ENCODE peak calls at places on chromosomes 16 and 17, in four cellular contexts. O is heart right ventricle, A is thoracic aorta, Z is endodermal cell. L is an unnamed sample. For H3K27me3, the result is how much of the 10 kb centered on the place peaks cover.

GRCh38 chr16:66869424-66869823 is 10.9 kb upstream of the PDP2 start:
- DNase-seq in Z (no peak), O (no peak), A (no peak), L (no peak)

GRCh38 chr17:7615265-7615747 is 609 bp upstream of the FXR2 start:
- DNase-seq in Z (no peak), A (no peak), O (no peak), L (no peak)

GRCh38 chr16:87955302-87956168 is 4.3 kb downstream of the BANP start:
- DNase-seq in O (no peak), A (no peak), Z (no peak), L (no peak)

GRCh38 chr17:57424777-57425188 is 168.5 kb downstream of the MSI2 start:
- DNase-seq in Z (peak), A (no peak), O (no peak), L (no peak)

GRCh38 chr17:43418441-43419374 is 19.9 kb downstream of the ARL4D start:
- DNase-seq in Z (peak), O (peak), A (no peak), L (peak)

GRCh38 chr17:70677783-70678647 is 508.7 kb downstream of the KCNJ2 start:
- DNase-seq in Z (peak), A (no peak), O (no peak), L (no peak)

GRCh38 chr17:58692239-58693055 is at the start of gene RAD51C:
- DNase-seq in A (peak), O (peak), Z (peak), L (peak)

GRCh38 chr17:31695456-31696090 is 163.5 kb downstream of the COPRS start:
- DNase-seq in A (no peak), Z (no peak), O (no peak), L (no peak)

GRCh38 chr17:31673076-31673475 is 186.0 kb downstream of the COPRS start:
- DNase-seq in O (no peak), A (no peak), Z (peak), L (no peak)

GRCh38 chr16:88456356-88457292 is 3.5 kb downstream of the ZFPM1 start:
- DNase-seq in A (no peak), O (no peak), Z (no peak), L (no peak)

GRCh38 chr17:43823350-43824084 is 9.4 kb downstream of the MPP3 start:
- DNase-seq in O (peak), A (no peak), Z (no peak), L (no peak)

GRCh38 chr16:3938843-3939624 is 58.5 kb upstream of the CREBBP start:
- DNase-seq in O (peak), A (no peak), Z (peak), L (peak)

GRCh38 chr17:6752068-6752909 is 3.6 kb upstream of the XAF1 start:
- DNase-seq in O (peak), Z (peak), A (peak), L (no peak)

DNA sequence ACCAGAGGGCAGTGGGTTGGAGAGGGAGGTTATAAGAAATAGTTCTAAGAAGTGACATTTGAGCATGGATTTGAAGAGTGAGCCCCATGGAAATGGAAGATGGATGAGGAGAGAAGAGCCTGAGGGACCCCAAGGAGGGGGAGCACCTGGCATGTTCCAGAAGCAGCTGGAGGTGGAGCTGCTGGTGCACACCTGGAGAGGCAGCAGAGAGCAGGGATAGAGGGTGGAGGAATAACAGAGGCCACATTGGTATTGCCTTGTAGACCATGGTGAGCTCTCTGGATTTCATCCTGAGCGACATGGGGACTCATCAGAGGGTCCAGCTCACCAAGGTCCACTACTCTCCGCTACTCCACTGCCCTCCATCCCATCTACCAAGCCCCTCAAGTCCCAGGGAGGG is 22.3 kb upstream of the KDM8 start:
- DNase-seq in A (no peak), O (no peak), Z (peak), L (no peak)
- TF ChIP-seq CTCF in A (no peak), O (no peak), Z (peak), L (peak)

DNA sequence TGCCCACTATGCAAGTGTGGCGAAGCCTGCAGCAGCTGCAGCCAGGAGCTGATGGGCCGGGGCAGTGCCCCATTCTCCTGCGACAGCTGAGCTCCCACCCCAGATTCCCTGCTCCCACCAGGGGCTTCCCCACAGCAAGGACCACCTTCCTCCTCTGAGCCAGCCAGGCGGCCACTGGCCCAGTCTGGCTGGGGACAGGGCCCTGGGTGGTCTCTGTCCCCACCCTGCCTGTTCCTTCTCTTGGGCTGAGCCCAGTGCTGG is 5.6 kb upstream of the NPTX1 start:
- DNase-seq in Z (no peak), O (no peak), A (no peak), L (no peak)
- H3K27me3 ChIP-seq in Z (half or more), O (half or more), A (half or more), L (under half)

GRCh38 chr16:16090238-16090637 is 133.1 kb downstream of the ABCC6 start:
- DNase-seq in Z (no peak), A (no peak), O (no peak), L (no peak)
- TF ChIP-seq CTCF in Z (no peak), A (no peak), O (no peak), L (no peak)

DNA sequence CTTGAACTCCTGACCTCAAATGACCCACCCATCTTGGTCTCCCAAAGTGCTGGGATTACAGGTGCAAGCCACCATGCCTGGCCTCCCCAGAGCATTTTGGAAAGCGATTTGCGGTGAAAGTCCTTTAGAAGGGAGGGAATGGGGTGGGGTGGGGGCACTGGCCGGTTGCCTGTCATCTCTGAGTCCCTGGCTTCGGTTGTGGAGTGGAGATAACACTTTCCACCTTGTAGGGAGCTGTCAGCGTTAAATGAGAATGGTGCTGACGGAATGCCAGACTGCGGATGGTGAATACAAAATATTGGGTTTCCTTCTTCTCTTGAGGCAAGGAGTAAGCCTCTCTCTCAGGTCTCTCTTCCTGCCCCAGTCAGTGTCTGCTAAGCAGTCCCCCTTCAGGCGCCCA is 5.2 kb upstream of the WNT3 start:
- DNase-seq in O (no peak), A (no peak), Z (no peak), L (no peak)
- H3K27me3 ChIP-seq in O (half or more), A (under half), Z (under half), L (under half)

GRCh38 chr17:61661135-61661534 is 70.1 kb upstream of the NACA2 start:
- DNase-seq in Z (no peak), O (no peak), A (no peak), L (no peak)

GRCh38 chr17:61658183-61658582 is 67.2 kb upstream of the NACA2 start:
- DNase-seq in Z (no peak), A (no peak), O (no peak), L (no peak)

GRCh38 chr17:61660726-61661125 is 69.7 kb upstream of the NACA2 start:
- DNase-seq in Z (no peak), O (no peak), A (no peak), L (no peak)

GRCh38 chr17:61659437-61659836 is 68.4 kb upstream of the NACA2 start:
- DNase-seq in Z (no peak), O (no peak), A (no peak), L (no peak)

GRCh38 chr17:61662771-61663170 is 71.8 kb upstream of the NACA2 start:
- DNase-seq in O (no peak), Z (no peak), A (no peak), L (no peak)
- TF ChIP-seq CTCF in O (no peak), Z (no peak), A (no peak), L (no peak)

L was measured in WERI-Rb-1.